ENCODE peak calls at places on chromosomes 6 and 20, in five cellular contexts. W is PC-3, C is endothelial cell, H is H9, N is mucosa of gallbladder. Y is an unnamed sample.

GRCh38 chr6:29986199-29986598 is 43.9 kb downstream of the HLA-A start:
- DNase-seq in W (no peak), C (no peak), H (no peak), N (no peak), Y (no peak)

GRCh38 chr6:9540534-9541126 is 874.2 kb downstream of the TFAP2A start:
- DNase-seq in W (peak; percentile 81), C (peak; percentile 9), H (no peak), N (no peak), Y (peak; percentile 20)

GRCh38 chr6:5379647-5380242 is 118.4 kb downstream of the FARS2 start:
- DNase-seq in W (peak; percentile 78), C (peak; percentile 69), H (peak; percentile 59), N (no peak), Y (no peak)

GRCh38 chr20:25676164-25676809 is 20.4 kb downstream of the ZNF337 start:
- DNase-seq in W (peak; percentile 72), C (no peak), H (no peak), N (no peak), Y (no peak)

GRCh38 chr6:28597924-28598323 is 72.2 kb downstream of the GPX5 start:
- DNase-seq in W (peak; percentile 22), C (no peak), H (no peak), N (no peak), Y (no peak)

GRCh38 chr6:132190097-132190814 is 211.0 kb downstream of the MOXD1 start:
- DNase-seq in W (peak; percentile 35), C (no peak), H (no peak), N (no peak), Y (no peak)

GRCh38 chr20:62813588-62813987 is 3.3 kb upstream of the COL9A3 start:
- DNase-seq in W (no peak), C (no peak), H (no peak), N (no peak), Y (no peak)

GRCh38 chr6:15148356-15149058 is 97.4 kb upstream of the JARID2 start:
- DNase-seq in W (peak; percentile 72), C (no peak), H (peak; percentile 34), N (no peak), Y (no peak)

Y was measured in prostate gland.